ENCODE peak calls at places on chromosomes 2 and 18, in five cellular contexts. One of them, this sample, is unnamed.

GRCh38 chr2:36482576-36483214 is 115.3 kb downstream of the FEZ2 start:
- DNase-seq in IMR-90: peak; percentile 85
- DNase-seq in neuronal stem cell: no peak
- DNase-seq in H1: no peak
- DNase-seq in mesenchymal stem cell: peak; percentile 95
- DNase-seq in this sample: no peak

GRCh38 chr2:25250331-25251031 is 82.1 kb upstream of the POMC start:
- DNase-seq in IMR-90: peak; percentile 92
- DNase-seq in neuronal stem cell: no peak
- DNase-seq in H1: no peak
- DNase-seq in mesenchymal stem cell: peak; percentile 74
- DNase-seq in this sample: no peak

GRCh38 chr18:78905334-78905733 is 74.3 kb upstream of the SALL3 start:
- DNase-seq in IMR-90: no peak
- DNase-seq in neuronal stem cell: no peak
- DNase-seq in H1: no peak
- DNase-seq in mesenchymal stem cell: no peak
- DNase-seq in this sample: no peak

GRCh38 chr2:240124651-240125030 is 11.5 kb downstream of the COPS9 start:
- DNase-seq in IMR-90: no peak
- DNase-seq in neuronal stem cell: no peak
- DNase-seq in H1: no peak
- DNase-seq in mesenchymal stem cell: no peak
- DNase-seq in this sample: peak; percentile 16

GRCh38 chr2:101205521-101205998 is 47.1 kb upstream of the CNOT11 start:
- DNase-seq in IMR-90: peak; percentile 80
- DNase-seq in neuronal stem cell: no peak
- DNase-seq in H1: peak; percentile 19
- DNase-seq in mesenchymal stem cell: peak; percentile 85
- DNase-seq in this sample: peak; percentile 67

GRCh38 chr2:68429311-68429826 is 37.7 kb downstream of the FBXO48 start:
- DNase-seq in IMR-90: no peak
- DNase-seq in neuronal stem cell: no peak
- DNase-seq in H1: no peak
- DNase-seq in mesenchymal stem cell: no peak
- DNase-seq in this sample: no peak

GRCh38 chr18:9771261-9771976 is 63.3 kb downstream of the RAB31 start:
- DNase-seq in IMR-90: peak; percentile 57
- DNase-seq in neuronal stem cell: peak; percentile 69
- DNase-seq in H1: peak; percentile 59
- DNase-seq in mesenchymal stem cell: peak; percentile 84
- DNase-seq in this sample: peak; percentile 89

GRCh38 chr18:67517224-67517765 is 775 bp upstream of the DSEL start:
- DNase-seq in IMR-90: peak; percentile 25
- DNase-seq in neuronal stem cell: no peak
- DNase-seq in H1: no peak
- DNase-seq in mesenchymal stem cell: no peak
- DNase-seq in this sample: no peak

GRCh38 chr2:171163261-171163660 is 2.6 kb upstream of the TLK1 start:
- DNase-seq in IMR-90: no peak
- DNase-seq in neuronal stem cell: no peak
- DNase-seq in H1: no peak
- DNase-seq in mesenchymal stem cell: no peak
- DNase-seq in this sample: no peak

GRCh38 chr2:45890819-45891218 is 239.3 kb downstream of the PRKCE start:
- DNase-seq in IMR-90: no peak
- DNase-seq in neuronal stem cell: no peak
- DNase-seq in H1: no peak
- DNase-seq in mesenchymal stem cell: no peak
- DNase-seq in this sample: no peak

GRCh38 chr2:47230418-47230817 is 75.3 kb upstream of the STPG4 start:
- DNase-seq in IMR-90: peak; percentile 29
- DNase-seq in neuronal stem cell: no peak
- DNase-seq in H1: no peak
- DNase-seq in mesenchymal stem cell: peak; percentile 80
- DNase-seq in this sample: no peak

GRCh38 chr2:189474526-189474925 is 33.3 kb downstream of the WDR75 start:
- DNase-seq in IMR-90: no peak
- DNase-seq in neuronal stem cell: no peak
- DNase-seq in H1: no peak
- DNase-seq in mesenchymal stem cell: no peak
- DNase-seq in this sample: no peak

GRCh38 chr2:111659361-111660281 is 224.4 kb downstream of the ANAPC1 start:
- DNase-seq in IMR-90: peak; percentile 85
- DNase-seq in neuronal stem cell: no peak
- DNase-seq in H1: peak; percentile 34
- DNase-seq in mesenchymal stem cell: peak; percentile 71
- DNase-seq in this sample: peak; percentile 73

GRCh38 chr2:190023860-190024259 is 38.7 kb downstream of the MSTN start:
- DNase-seq in IMR-90: peak; percentile 49
- DNase-seq in neuronal stem cell: peak; percentile 17
- DNase-seq in H1: peak; percentile 1
- DNase-seq in mesenchymal stem cell: peak; percentile 55
- DNase-seq in this sample: no peak

GRCh38 chr18:72542993-72543361 is 1.2 kb downstream of the CBLN2 start:
- DNase-seq in IMR-90: no peak
- DNase-seq in neuronal stem cell: peak; percentile 39
- DNase-seq in H1: no peak
- DNase-seq in mesenchymal stem cell: no peak
- DNase-seq in this sample: peak; percentile 36

DNA sequence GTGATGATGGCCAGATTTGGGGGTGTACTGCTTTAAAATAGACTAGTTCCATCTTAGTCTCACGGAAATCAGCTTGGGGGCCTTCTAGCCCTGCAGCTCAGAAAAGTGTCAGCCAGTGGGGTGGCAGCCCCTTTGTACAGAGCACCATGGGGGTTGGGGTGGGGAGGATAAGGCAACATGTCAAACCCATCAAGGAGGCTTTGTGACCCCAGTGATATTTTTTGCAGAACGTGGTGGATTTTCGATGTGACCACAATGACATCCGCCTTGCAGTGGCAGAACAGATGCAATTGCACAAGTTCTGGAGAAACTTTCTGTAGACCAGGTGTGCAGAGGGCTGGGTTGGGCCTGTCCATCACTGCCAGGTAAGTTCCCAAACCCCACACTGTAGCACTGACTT is 3.0 kb upstream of the CD8A start:
- DNase-seq in IMR-90: no peak
- DNase-seq in neuronal stem cell: no peak
- DNase-seq in H1: no peak
- DNase-seq in mesenchymal stem cell: no peak
- DNase-seq in this sample: no peak
- H3K9me3 ChIP-seq in IMR-90: peaks cover 13% of the 10 kb centered on the region
- H3K9me3 ChIP-seq in neuronal stem cell: peaks cover 13% of the 10 kb centered on the region
- H3K9me3 ChIP-seq in H1: peaks cover 7% of the 10 kb centered on the region
- H3K9me3 ChIP-seq in mesenchymal stem cell: peaks cover 22% of the 10 kb centered on the region
- H3K9me3 ChIP-seq in this sample: peaks cover 13% of the 10 kb centered on the region

GRCh38 chr2:156727867-156728266 is 291.7 kb downstream of the GPD2 start:
- DNase-seq in IMR-90: no peak
- DNase-seq in neuronal stem cell: no peak
- DNase-seq in H1: no peak
- DNase-seq in mesenchymal stem cell: no peak
- DNase-seq in this sample: no peak

GRCh38 chr2:156728328-156728727 is 292.1 kb downstream of the GPD2 start:
- DNase-seq in IMR-90: no peak
- DNase-seq in neuronal stem cell: no peak
- DNase-seq in H1: no peak
- DNase-seq in mesenchymal stem cell: no peak
- DNase-seq in this sample: no peak
- H2BK15ac ChIP-seq in IMR-90: no peak overlapping the region
- H2BK15ac ChIP-seq in neuronal stem cell: no peak overlapping the region
- H2BK15ac ChIP-seq in H1: no peak overlapping the region
- H2BK15ac ChIP-seq in mesenchymal stem cell: no peak overlapping the region
- H2BK15ac ChIP-seq in this sample: no peak overlapping the region

DNA sequence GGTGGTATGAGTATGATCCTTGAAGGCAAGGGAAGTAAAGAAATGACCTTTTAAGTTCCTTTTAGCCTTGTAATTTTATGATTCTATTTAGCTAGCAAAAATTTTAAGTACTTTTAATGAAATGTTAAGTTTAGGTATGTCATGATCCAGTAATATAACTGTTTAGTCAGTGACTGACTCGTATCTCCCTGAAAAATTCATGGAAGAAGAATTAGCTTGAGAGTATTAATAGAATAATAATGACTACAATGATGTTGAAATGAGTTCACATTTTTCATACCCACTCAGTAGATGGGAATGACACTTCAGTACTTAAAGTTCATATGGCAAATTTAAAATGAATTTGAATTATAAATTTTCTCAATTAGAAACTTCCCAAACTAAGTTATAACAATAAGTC is 14.6 kb downstream of the RAB3GAP1 start:
- DNase-seq in IMR-90: peak; percentile 41
- DNase-seq in neuronal stem cell: no peak
- DNase-seq in H1: no peak
- DNase-seq in mesenchymal stem cell: no peak
- DNase-seq in this sample: no peak
- H3K9me3 ChIP-seq in IMR-90: peaks cover 6% of the 10 kb centered on the region
- H3K9me3 ChIP-seq in neuronal stem cell: peaks cover 31% of the 10 kb centered on the region
- H3K9me3 ChIP-seq in H1: peaks cover 16% of the 10 kb centered on the region
- H3K9me3 ChIP-seq in mesenchymal stem cell: peaks cover 4% of the 10 kb centered on the region
- H3K9me3 ChIP-seq in this sample: peaks cover 15% of the 10 kb centered on the region

DNA sequence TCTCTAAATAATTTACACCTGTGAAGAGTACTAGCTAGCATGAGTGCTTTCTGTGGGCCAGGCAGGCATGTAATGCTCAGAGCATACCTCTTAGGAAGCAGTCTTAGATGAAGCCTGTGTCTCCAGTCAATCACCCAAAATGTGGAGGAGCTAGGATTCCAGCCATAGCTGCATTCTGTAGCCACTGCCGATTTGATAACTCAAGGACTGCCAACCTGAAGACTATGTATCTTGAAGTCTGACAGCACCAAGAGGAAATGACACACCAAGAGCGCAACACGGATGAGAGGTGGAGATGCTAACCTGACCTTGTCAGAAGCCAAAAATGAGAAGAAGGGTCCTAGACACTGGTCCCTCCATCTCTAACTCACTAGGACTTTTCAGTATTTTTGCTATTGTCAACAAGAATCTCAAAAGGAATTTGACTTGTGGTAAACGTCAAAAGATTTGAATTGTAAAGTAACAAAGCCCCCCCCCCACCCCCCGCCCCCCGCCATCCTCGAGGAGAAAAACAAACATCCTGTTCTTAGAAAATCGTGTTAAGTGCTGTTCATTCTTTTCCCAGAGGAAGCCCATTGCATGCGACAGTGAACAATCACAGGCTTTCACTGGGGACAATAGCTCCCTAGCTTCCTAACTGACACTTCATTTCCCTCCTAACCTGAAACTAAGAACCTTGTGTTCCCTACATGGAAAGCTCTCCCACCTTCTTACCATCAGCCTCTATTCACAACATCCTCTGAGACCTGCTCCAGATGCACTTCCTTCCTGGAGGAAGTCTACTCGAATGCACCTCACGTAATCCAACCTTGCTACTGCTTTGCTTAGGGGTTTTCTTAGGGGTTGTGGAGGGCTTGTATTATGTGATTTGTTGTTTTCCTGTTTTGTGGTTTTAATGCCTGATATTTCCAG is 14.7 kb downstream of the CDC42EP3 start:
- DNase-seq in IMR-90: no peak
- DNase-seq in neuronal stem cell: peak; percentile 24
- DNase-seq in H1: peak; percentile 70
- DNase-seq in mesenchymal stem cell: peak; percentile 59
- DNase-seq in this sample: peak; percentile 86
- H2BK15ac ChIP-seq in IMR-90: peak overlapping the region; percentile 34
- H2BK15ac ChIP-seq in neuronal stem cell: no peak overlapping the region
- H2BK15ac ChIP-seq in H1: no peak overlapping the region
- H2BK15ac ChIP-seq in mesenchymal stem cell: no peak overlapping the region
- H2BK15ac ChIP-seq in this sample: no peak overlapping the region

GRCh38 chr18:62509779-62510178 is 13.0 kb upstream of the ZCCHC2 start:
- DNase-seq in IMR-90: no peak
- DNase-seq in neuronal stem cell: no peak
- DNase-seq in H1: no peak
- DNase-seq in mesenchymal stem cell: no peak
- DNase-seq in this sample: no peak

GRCh38 chr18:62514570-62514969 is 8.3 kb upstream of the ZCCHC2 start:
- DNase-seq in IMR-90: no peak
- DNase-seq in neuronal stem cell: no peak
- DNase-seq in H1: no peak
- DNase-seq in mesenchymal stem cell: no peak
- DNase-seq in this sample: no peak

GRCh38 chr18:62512996-62513395 is 9.8 kb upstream of the ZCCHC2 start:
- DNase-seq in IMR-90: no peak
- DNase-seq in neuronal stem cell: no peak
- DNase-seq in H1: no peak
- DNase-seq in mesenchymal stem cell: no peak
- DNase-seq in this sample: no peak

GRCh38 chr18:62510744-62511143 is 12.1 kb upstream of the ZCCHC2 start:
- DNase-seq in IMR-90: no peak
- DNase-seq in neuronal stem cell: no peak
- DNase-seq in H1: no peak
- DNase-seq in mesenchymal stem cell: peak; percentile 78
- DNase-seq in this sample: no peak

DNA sequence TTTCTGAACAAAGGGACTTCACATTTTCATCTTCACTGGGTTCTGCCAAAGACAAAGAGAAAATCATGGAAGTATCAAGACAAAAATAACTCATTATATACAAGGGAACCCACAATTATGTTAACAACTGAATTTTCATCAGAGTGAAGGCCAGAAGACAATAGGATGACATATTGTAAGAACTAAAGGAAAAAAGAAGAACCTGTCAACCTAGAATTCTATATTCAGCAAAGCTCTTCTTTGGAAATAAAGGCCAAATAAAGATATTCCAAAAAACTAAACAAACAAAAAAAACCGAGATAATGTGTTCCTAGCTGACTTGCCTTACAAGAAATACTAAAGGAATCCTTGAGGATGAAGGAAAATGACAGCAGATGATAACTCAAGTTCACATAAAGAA is 10.3 kb upstream of the ZCCHC2 start:
- DNase-seq in IMR-90: no peak
- DNase-seq in neuronal stem cell: no peak
- DNase-seq in H1: no peak
- DNase-seq in mesenchymal stem cell: no peak
- DNase-seq in this sample: no peak
- H3K9me3 ChIP-seq in IMR-90: peaks cover 5% of the 10 kb centered on the region
- H3K9me3 ChIP-seq in neuronal stem cell: peaks cover 6% of the 10 kb centered on the region
- H3K9me3 ChIP-seq in H1: no peaks in the 10 kb centered on the region
- H3K9me3 ChIP-seq in mesenchymal stem cell: peaks cover 48% of the 10 kb centered on the region
- H3K9me3 ChIP-seq in this sample: no peaks in the 10 kb centered on the region

DNA sequence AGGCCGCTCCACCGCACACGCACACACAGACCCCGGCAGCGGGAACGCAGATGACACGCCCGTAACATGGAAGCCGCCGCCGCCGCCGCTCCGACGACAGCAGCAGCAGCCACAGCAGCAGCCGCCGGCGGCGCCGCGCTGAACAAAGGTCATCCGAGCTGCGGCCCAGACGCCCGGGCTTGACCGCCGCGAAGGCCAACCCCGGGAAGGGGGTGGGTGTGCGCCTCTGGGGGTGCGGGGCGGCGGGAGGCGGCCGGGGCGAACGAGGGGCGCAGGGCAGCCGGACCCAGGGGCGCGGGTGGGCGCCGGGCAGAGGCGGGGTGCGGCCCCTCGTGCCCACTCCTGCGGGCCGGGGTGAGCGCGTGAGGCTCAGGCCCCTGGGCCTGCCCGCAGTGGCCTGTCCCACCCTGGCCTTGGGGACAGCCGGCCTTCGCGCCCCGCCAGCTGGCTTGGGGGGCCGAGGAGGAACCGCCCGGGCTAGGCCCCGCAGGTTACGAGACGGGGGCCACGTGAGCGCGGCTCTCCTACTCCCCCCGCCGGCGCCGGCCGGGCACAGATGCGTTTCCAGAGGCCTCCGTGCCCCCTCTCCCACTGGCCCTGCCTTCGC is 1.0 kb upstream of the ZNF532 start:
- DNase-seq in IMR-90: peak; percentile 30
- DNase-seq in neuronal stem cell: peak; percentile 60
- DNase-seq in H1: no peak
- DNase-seq in mesenchymal stem cell: peak; percentile 64
- DNase-seq in this sample: no peak
- H2BK15ac ChIP-seq in IMR-90: no peak overlapping the region
- H2BK15ac ChIP-seq in neuronal stem cell: no peak overlapping the region
- H2BK15ac ChIP-seq in H1: no peak overlapping the region
- H2BK15ac ChIP-seq in mesenchymal stem cell: peak overlapping the region; percentile 99
- H2BK15ac ChIP-seq in this sample: no peak overlapping the region